ENCODE peak calls at places on chromosomes 12 and 14, in six cellular contexts. F, H, P, K, I and J are unnamed samples.

GRCh38 chr14:95500201-95500681 is 16.2 kb downstream of the SYNE3 start:
- DNase-seq in F (no peak), H (peak), P (no peak), K (no peak), I (no peak), J (no peak)

GRCh38 chr12:44875954-44876553 is at the start of gene NELL2:
- DNase-seq in F (no peak), H (peak), P (peak), K (peak), I (no peak), J (peak)

GRCh38 chr14:90521930-90522483 is 125.2 kb downstream of the CALM1 start:
- DNase-seq in F (no peak), H (no peak), P (no peak), K (no peak), I (no peak), J (no peak)

GRCh38 chr12:122845865-122846621 is 10.8 kb downstream of the HIP1R start:
- DNase-seq in F (no peak), H (no peak), P (no peak), K (no peak), I (no peak), J (no peak)

GRCh38 chr12:2832550-2833127 is 2.2 kb downstream of the NRIP2 start:
- DNase-seq in F (no peak), H (no peak), P (no peak), K (no peak), I (no peak), J (no peak)

GRCh38 chr12:62581288-62582064 is 114.8 kb downstream of the MON2 start:
- DNase-seq in F (no peak), H (no peak), P (no peak), K (no peak), I (no peak), J (no peak)

GRCh38 chr14:106883218-106883692 is 1356.9 kb downstream of the TMEM121 start:
- DNase-seq in F (no peak), H (no peak), P (no peak), K (no peak), I (no peak), J (no peak)

GRCh38 chr12:62732861-62733427 is 202.0 kb downstream of the PPM1H start:
- DNase-seq in F (no peak), H (no peak), P (no peak), K (no peak), I (no peak), J (no peak)

GRCh38 chr12:52354197-52354596 is 13.1 kb downstream of the KRT85 start:
- DNase-seq in F (no peak), H (no peak), P (no peak), K (no peak), I (no peak), J (no peak)

GRCh38 chr12:115407036-115407435 is 723.1 kb upstream of the TBX3 start:
- DNase-seq in F (no peak), H (no peak), P (no peak), K (no peak), I (no peak), J (no peak)

GRCh38 chr12:6684609-6685008 is 4.6 kb downstream of the ZNF384 start:
- DNase-seq in F (no peak), H (no peak), P (no peak), K (no peak), I (no peak), J (no peak)

GRCh38 chr12:107597695-107598410 is 87.7 kb upstream of the PWP1 start:
- DNase-seq in F (no peak), H (no peak), P (no peak), K (no peak), I (peak), J (no peak)

GRCh38 chr12:131869871-131870418 is 24.5 kb upstream of the ULK1 start:
- DNase-seq in F (no peak), H (no peak), P (no peak), K (no peak), I (no peak), J (no peak)

GRCh38 chr14:23248601-23249000 is 10.9 kb downstream of the RNF212B start:
- DNase-seq in F (no peak), H (no peak), P (no peak), K (no peak), I (no peak), J (no peak)

GRCh38 chr14:101525646-101526527 is 35.4 kb upstream of the DIO3 start:
- DNase-seq in F (no peak), H (no peak), P (no peak), K (no peak), I (no peak), J (no peak)

GRCh38 chr12:48447755-48448154 is 24.6 kb upstream of the ANP32D start:
- DNase-seq in F (no peak), H (no peak), P (no peak), K (no peak), I (no peak), J (no peak)

GRCh38 chr12:65689508-65689907 is 134.8 kb upstream of the HMGA2 start:
- DNase-seq in F (no peak), H (no peak), P (no peak), K (no peak), I (no peak), J (no peak)

GRCh38 chr12:85642810-85643209 is 193.4 kb downstream of the RASSF9 start:
- DNase-seq in F (no peak), H (no peak), P (no peak), K (no peak), I (no peak), J (no peak)

GRCh38 chr12:77914089-77914488 is 83.4 kb downstream of the NAV3 start:
- DNase-seq in F (no peak), H (no peak), P (no peak), K (no peak), I (no peak), J (no peak)

GRCh38 chr14:61537567-61538463 is 157.5 kb upstream of the HIF1A start:
- DNase-seq in F (peak), H (peak), P (peak), K (no peak), I (no peak), J (no peak)

GRCh38 chr12:116318738-116319050 is 41.2 kb upstream of the MED13L start:
- DNase-seq in F (peak), H (no peak), P (peak), K (no peak), I (no peak), J (no peak)

GRCh38 chr14:75977544-75977943 is 4.3 kb downstream of the TGFB3 start:
- DNase-seq in F (no peak), H (no peak), P (no peak), K (no peak), I (no peak), J (no peak)

GRCh38 chr14:75979641-75980422 is 2.0 kb downstream of the TGFB3 start:
- DNase-seq in F (no peak), H (peak), P (no peak), K (no peak), I (no peak), J (no peak)

GRCh38 chr14:75976838-75977237 is 5.0 kb downstream of the TGFB3 start:
- DNase-seq in F (no peak), H (no peak), P (no peak), K (no peak), I (no peak), J (no peak)

GRCh38 chr14:75979071-75979571 is 2.7 kb downstream of the TGFB3 start:
- DNase-seq in F (no peak), H (peak), P (no peak), K (no peak), I (no peak), J (no peak)

DNA sequence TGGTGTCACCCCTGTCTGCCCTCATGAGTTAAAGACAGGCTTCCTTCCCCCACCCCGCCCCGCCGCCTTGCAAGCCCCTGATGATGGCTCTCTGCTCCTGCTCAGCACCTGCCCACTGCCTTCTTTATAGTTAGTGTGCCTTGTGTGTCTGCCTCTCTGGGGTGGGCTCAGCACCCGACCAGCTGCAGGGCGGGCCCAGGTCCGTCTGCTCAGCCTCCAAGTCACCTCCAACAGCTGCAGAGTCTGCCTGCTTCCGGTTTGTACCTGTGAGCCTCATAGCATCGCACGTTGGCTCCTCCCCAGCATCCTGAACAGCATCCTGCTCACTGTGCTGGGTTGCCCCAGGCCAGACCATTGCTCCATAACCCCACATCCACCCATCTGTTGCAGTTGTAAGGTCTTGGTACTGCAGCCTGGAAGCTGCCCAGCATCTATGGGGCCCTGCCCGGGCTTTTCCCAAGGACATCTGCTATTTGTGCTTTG is 3.5 kb downstream of the TGFB3 start:
- DNase-seq in F (peak), H (peak), P (no peak), K (no peak), I (no peak), J (no peak)
- TF ChIP-seq POLR2AphosphoS5 in F (no peak), H (no peak), P (no peak), K (no peak), I (no peak), J (no peak)

DNA sequence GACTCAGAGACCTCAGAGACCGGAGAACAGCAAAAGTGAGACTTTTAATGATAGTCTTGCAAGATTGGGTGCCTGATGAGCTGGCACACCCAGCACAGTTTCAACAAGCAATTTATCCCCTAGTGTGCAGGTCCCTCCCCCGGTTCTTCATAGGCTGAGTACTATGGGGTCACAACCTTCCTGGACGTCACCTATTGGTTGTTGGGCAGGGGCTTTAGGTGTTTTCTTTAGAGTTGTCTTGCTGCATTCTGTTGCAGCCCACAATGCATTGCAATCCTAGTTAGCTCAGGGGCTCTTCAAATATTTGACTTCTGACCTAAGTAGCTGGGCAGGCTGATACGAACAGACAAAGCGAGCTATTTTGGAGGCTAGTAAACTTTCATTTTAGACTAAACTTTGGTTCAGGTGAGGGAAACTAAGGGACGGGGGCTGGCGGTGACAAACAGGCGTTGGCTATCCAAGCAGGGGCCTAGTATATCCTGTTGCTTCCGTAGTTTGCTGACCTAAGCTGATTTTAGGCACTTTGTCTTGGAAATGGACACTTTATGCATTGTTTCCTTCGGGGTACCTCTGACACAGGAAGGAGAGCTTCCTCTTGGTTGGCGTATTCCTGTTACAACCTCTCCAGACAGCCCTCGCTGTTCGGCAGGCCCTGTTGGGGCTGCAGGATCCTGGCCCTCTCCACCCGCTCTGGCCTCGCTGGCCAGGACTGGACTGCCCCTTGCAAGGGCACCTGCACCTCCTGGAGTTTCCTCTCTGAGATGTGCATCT is 14.1 kb downstream of the SIVA1 start:
- DNase-seq in F (no peak), H (no peak), P (no peak), K (no peak), I (no peak), J (no peak)
- TF ChIP-seq POLR2A in F (no peak), H (no peak), P (no peak), K (no peak), I (no peak), J (no peak)

GRCh38 chr12:54279632-54280400 is at the start of gene CBX5:
- DNase-seq in F (peak), H (peak), P (peak), K (peak), I (peak), J (peak)
- TF ChIP-seq POLR2AphosphoS5 in F (peak), H (peak), P (peak), K (peak), I (peak), J (peak)

GRCh38 chr12:31590730-31591307 is at the start of gene DENND5B:
- DNase-seq in F (peak), H (peak), P (peak), K (peak), I (no peak), J (peak)
- TF ChIP-seq POLR2A in F (no peak), H (no peak), P (no peak), K (no peak), I (peak), J (no peak)